ENCODE peak calls at places on chromosome 18, in four cellular contexts. One of them, this sample, is unnamed.

GRCh38 chr18:21111351-21112139 is at the start of gene ROCK1:
- DNase-seq in NCI-H1105: peak; percentile 95
- DNase-seq in bronchial epithelial cell: peak; percentile 89
- DNase-seq in Right ventricle myocardium superior: peak; percentile 100
- DNase-seq in this sample: peak; percentile 100

GRCh38 chr18:37582306-37582705 is 16.7 kb upstream of the CELF4 start:
- DNase-seq in NCI-H1105: no peak
- DNase-seq in bronchial epithelial cell: no peak
- DNase-seq in Right ventricle myocardium superior: no peak
- DNase-seq in this sample: no peak

GRCh38 chr18:39672171-39672570 is 2106.6 kb upstream of the CELF4 start:
- DNase-seq in NCI-H1105: no peak
- DNase-seq in bronchial epithelial cell: no peak
- DNase-seq in Right ventricle myocardium superior: no peak
- DNase-seq in this sample: no peak

GRCh38 chr18:59012815-59013677 is 126.6 kb upstream of the SEC11C start:
- DNase-seq in NCI-H1105: no peak
- DNase-seq in bronchial epithelial cell: no peak
- DNase-seq in Right ventricle myocardium superior: no peak
- DNase-seq in this sample: no peak

GRCh38 chr18:5424903-5425302 is 118.9 kb downstream of the EPB41L3 start:
- DNase-seq in NCI-H1105: no peak
- DNase-seq in bronchial epithelial cell: peak; percentile 10
- DNase-seq in Right ventricle myocardium superior: no peak
- DNase-seq in this sample: no peak

GRCh38 chr18:61980355-61980754 is 87.5 kb upstream of the RNF152 start:
- DNase-seq in NCI-H1105: no peak
- DNase-seq in bronchial epithelial cell: no peak
- DNase-seq in Right ventricle myocardium superior: no peak
- DNase-seq in this sample: no peak

GRCh38 chr18:26756556-26756955 is 109.0 kb downstream of the AQP4 start:
- DNase-seq in NCI-H1105: no peak
- DNase-seq in bronchial epithelial cell: peak; percentile 45
- DNase-seq in Right ventricle myocardium superior: no peak
- DNase-seq in this sample: no peak

GRCh38 chr18:74562775-74563174 is 28.5 kb downstream of the CNDP1 start:
- DNase-seq in NCI-H1105: no peak
- DNase-seq in bronchial epithelial cell: no peak
- DNase-seq in Right ventricle myocardium superior: no peak
- DNase-seq in this sample: no peak

GRCh38 chr18:35171315-35171987 is 69.4 kb upstream of the ZNF397 start:
- DNase-seq in NCI-H1105: no peak
- DNase-seq in bronchial epithelial cell: peak; percentile 4
- DNase-seq in Right ventricle myocardium superior: no peak
- DNase-seq in this sample: no peak

GRCh38 chr18:3748081-3748480 is 298.1 kb downstream of the TGIF1 start:
- DNase-seq in NCI-H1105: no peak
- DNase-seq in bronchial epithelial cell: no peak
- DNase-seq in Right ventricle myocardium superior: no peak
- DNase-seq in this sample: no peak

GRCh38 chr18:66513996-66514395 is 89.9 kb downstream of the CDH19 start:
- DNase-seq in NCI-H1105: no peak
- DNase-seq in bronchial epithelial cell: peak; percentile 59
- DNase-seq in Right ventricle myocardium superior: no peak
- DNase-seq in this sample: no peak

GRCh38 chr18:4510709-4511108 is 55.6 kb upstream of the DLGAP1 start:
- DNase-seq in NCI-H1105: no peak
- DNase-seq in bronchial epithelial cell: no peak
- DNase-seq in Right ventricle myocardium superior: no peak
- DNase-seq in this sample: no peak

GRCh38 chr18:47978603-47979002 is 48.1 kb upstream of the SMAD2 start:
- DNase-seq in NCI-H1105: no peak
- DNase-seq in bronchial epithelial cell: no peak
- DNase-seq in Right ventricle myocardium superior: no peak
- DNase-seq in this sample: no peak

GRCh38 chr18:79354350-79354749 is 41.4 kb upstream of the NFATC1 start:
- DNase-seq in NCI-H1105: no peak
- DNase-seq in bronchial epithelial cell: no peak
- DNase-seq in Right ventricle myocardium superior: no peak
- DNase-seq in this sample: no peak

GRCh38 chr18:7623681-7624080 is 56.6 kb downstream of the PTPRM start:
- DNase-seq in NCI-H1105: no peak
- DNase-seq in bronchial epithelial cell: no peak
- DNase-seq in Right ventricle myocardium superior: no peak
- DNase-seq in this sample: no peak

GRCh38 chr18:31857516-31858106 is 85.3 kb downstream of the TRAPPC8 start:
- DNase-seq in NCI-H1105: no peak
- DNase-seq in bronchial epithelial cell: no peak
- DNase-seq in Right ventricle myocardium superior: no peak
- DNase-seq in this sample: no peak

GRCh38 chr18:80246656-80247402 is 485 bp downstream of the PARD6G start:
- DNase-seq in NCI-H1105: no peak
- DNase-seq in bronchial epithelial cell: peak; percentile 40
- DNase-seq in Right ventricle myocardium superior: peak; percentile 48
- DNase-seq in this sample: peak; percentile 61

GRCh38 chr18:48820483-48821250 is 130.1 kb downstream of the SMAD7 start:
- DNase-seq in NCI-H1105: no peak
- DNase-seq in bronchial epithelial cell: no peak
- DNase-seq in Right ventricle myocardium superior: no peak
- DNase-seq in this sample: peak; percentile 20

GRCh38 chr18:12049983-12050811 is 43.4 kb upstream of the ANKRD62 start:
- DNase-seq in NCI-H1105: no peak
- DNase-seq in bronchial epithelial cell: no peak
- DNase-seq in Right ventricle myocardium superior: no peak
- DNase-seq in this sample: no peak

GRCh38 chr18:26802330-26803200 is 62.9 kb downstream of the AQP4 start:
- DNase-seq in NCI-H1105: no peak
- DNase-seq in bronchial epithelial cell: peak; percentile 40
- DNase-seq in Right ventricle myocardium superior: peak; percentile 28
- DNase-seq in this sample: no peak

GRCh38 chr18:40348196-40348595 is 1606.8 kb upstream of the PIK3C3 start:
- DNase-seq in NCI-H1105: no peak
- DNase-seq in bronchial epithelial cell: no peak
- DNase-seq in Right ventricle myocardium superior: no peak
- DNase-seq in this sample: no peak

GRCh38 chr18:39749154-39749553 is 2183.6 kb upstream of the CELF4 start:
- DNase-seq in NCI-H1105: no peak
- DNase-seq in bronchial epithelial cell: no peak
- DNase-seq in Right ventricle myocardium superior: no peak
- DNase-seq in this sample: no peak

GRCh38 chr18:3792711-3793110 is 342.7 kb downstream of the TGIF1 start:
- DNase-seq in NCI-H1105: no peak
- DNase-seq in bronchial epithelial cell: no peak
- DNase-seq in Right ventricle myocardium superior: no peak
- DNase-seq in this sample: no peak

GRCh38 chr18:45588831-45589558 is 26.3 kb upstream of the SLC14A2 start:
- DNase-seq in NCI-H1105: no peak
- DNase-seq in bronchial epithelial cell: no peak
- DNase-seq in Right ventricle myocardium superior: no peak
- DNase-seq in this sample: no peak

GRCh38 chr18:41767960-41768359 is 187.1 kb upstream of the PIK3C3 start:
- DNase-seq in NCI-H1105: peak; percentile 23
- DNase-seq in bronchial epithelial cell: peak; percentile 67
- DNase-seq in Right ventricle myocardium superior: no peak
- DNase-seq in this sample: no peak

GRCh38 chr18:43396266-43396665 is 119.0 kb upstream of the SYT4 start:
- DNase-seq in NCI-H1105: peak; percentile 14
- DNase-seq in bronchial epithelial cell: peak; percentile 29
- DNase-seq in Right ventricle myocardium superior: no peak
- DNase-seq in this sample: no peak

GRCh38 chr18:75247601-75248421 is 37.2 kb downstream of the TSHZ1 start:
- DNase-seq in NCI-H1105: no peak
- DNase-seq in bronchial epithelial cell: peak; percentile 32
- DNase-seq in Right ventricle myocardium superior: no peak
- DNase-seq in this sample: no peak

GRCh38 chr18:23908827-23909226 is 105.7 kb upstream of the TTC39C start:
- DNase-seq in NCI-H1105: no peak
- DNase-seq in bronchial epithelial cell: no peak
- DNase-seq in Right ventricle myocardium superior: no peak
- DNase-seq in this sample: no peak

GRCh38 chr18:5462227-5462626 is 81.6 kb downstream of the EPB41L3 start:
- DNase-seq in NCI-H1105: no peak
- DNase-seq in bronchial epithelial cell: no peak
- DNase-seq in Right ventricle myocardium superior: no peak
- DNase-seq in this sample: no peak

GRCh38 chr18:24014062-24014985 is at the start of gene TTC39C:
- DNase-seq in NCI-H1105: peak; percentile 34
- DNase-seq in bronchial epithelial cell: peak; percentile 53
- DNase-seq in Right ventricle myocardium superior: peak; percentile 84
- DNase-seq in this sample: peak; percentile 90